ENCODE peak calls at places on chromosome 10, in four cellular contexts. S is choroid plexus epithelial cell, J is fibroblast of lung, R is A549. I is an unnamed sample.

GRCh38 chr10:123136806-123137642 is 1.3 kb downstream of the HMX3 start:
- DNase-seq in S (no peak), J (peak), R (peak), I (no peak)

GRCh38 chr10:96585726-96586418 is 940 bp downstream of the TM9SF3 start:
- DNase-seq in S (peak), J (peak), R (no peak), I (peak)

GRCh38 chr10:80909254-80909653 is 371.6 kb downstream of the SH2D4B start:
- DNase-seq in S (no peak), J (no peak), R (no peak), I (no peak)

GRCh38 chr10:20598590-20598989 is 298.5 kb downstream of the NEBL start:
- DNase-seq in S (peak), J (peak), R (peak), I (no peak)

GRCh38 chr10:60942604-60943269 is 1.2 kb downstream of the RHOBTB1 start:
- DNase-seq in S (peak), J (peak), R (peak), I (peak)

GRCh38 chr10:84191106-84191505 is 3.2 kb upstream of the CDHR1 start:
- DNase-seq in S (no peak), J (no peak), R (no peak), I (no peak)

GRCh38 chr10:125567529-125567928 is 115.4 kb downstream of the TEX36 start:
- DNase-seq in S (no peak), J (no peak), R (no peak), I (no peak)

GRCh38 chr10:73585223-73585784 is 5.8 kb downstream of the USP54 start:
- DNase-seq in S (peak), J (peak), R (no peak), I (no peak)

GRCh38 chr10:95809370-95810197 is 53.6 kb downstream of the ENTPD1 start:
- DNase-seq in S (no peak), J (no peak), R (no peak), I (no peak)

GRCh38 chr10:96995851-96996250 is 163.8 kb downstream of the LCOR start:
- DNase-seq in S (peak), J (peak), R (no peak), I (no peak)

GRCh38 chr10:8229153-8229552 is 174.7 kb downstream of the GATA3 start:
- DNase-seq in S (no peak), J (no peak), R (no peak), I (no peak)

GRCh38 chr10:28796606-28797512 is 119.5 kb downstream of the BAMBI start:
- DNase-seq in S (peak), J (peak), R (peak), I (no peak)

GRCh38 chr10:21501109-21501508 is 24.4 kb downstream of the SKIDA1 start:
- DNase-seq in S (no peak), J (no peak), R (no peak), I (no peak)

GRCh38 chr10:14705548-14706234 is 69.0 kb downstream of the FAM107B start:
- DNase-seq in S (no peak), J (no peak), R (no peak), I (no peak)

GRCh38 chr10:4450981-4451501 is 375.0 kb upstream of the AKR1E2 start:
- DNase-seq in S (peak), J (peak), R (no peak), I (peak)
- H3K4me3 ChIP-seq in S (no peak), J (no peak), R (no peak), I (peak)

DNA sequence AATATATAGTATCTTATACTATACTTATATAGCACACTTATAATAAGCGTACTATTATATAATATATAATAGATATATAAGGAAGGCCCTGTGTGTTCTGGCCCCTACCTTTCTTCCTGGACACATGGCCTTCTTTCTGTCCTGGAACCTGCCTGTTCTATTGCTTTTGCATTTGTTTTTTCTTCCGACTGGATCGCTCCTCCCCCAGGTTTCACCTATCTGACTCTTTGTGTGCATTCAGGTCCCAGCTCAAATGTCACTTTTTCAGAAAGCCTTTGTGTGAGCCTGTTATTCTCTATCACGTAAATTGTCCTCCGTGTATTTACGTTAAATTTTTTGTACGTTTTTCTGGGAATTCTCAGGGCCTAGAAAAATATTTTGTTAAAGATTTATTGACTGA is 2.9 kb upstream of the TRIM8 start:
- DNase-seq in S (no peak), J (no peak), R (no peak), I (no peak)
- H3K4me3 ChIP-seq in S (no peak), J (peak), R (peak), I (peak)

GRCh38 chr10:117540640-117541404 is 1.7 kb upstream of the EMX2 start:
- DNase-seq in S (no peak), J (no peak), R (no peak), I (no peak)
- H3K4me3 ChIP-seq in S (peak), J (no peak), R (no peak), I (no peak)

DNA sequence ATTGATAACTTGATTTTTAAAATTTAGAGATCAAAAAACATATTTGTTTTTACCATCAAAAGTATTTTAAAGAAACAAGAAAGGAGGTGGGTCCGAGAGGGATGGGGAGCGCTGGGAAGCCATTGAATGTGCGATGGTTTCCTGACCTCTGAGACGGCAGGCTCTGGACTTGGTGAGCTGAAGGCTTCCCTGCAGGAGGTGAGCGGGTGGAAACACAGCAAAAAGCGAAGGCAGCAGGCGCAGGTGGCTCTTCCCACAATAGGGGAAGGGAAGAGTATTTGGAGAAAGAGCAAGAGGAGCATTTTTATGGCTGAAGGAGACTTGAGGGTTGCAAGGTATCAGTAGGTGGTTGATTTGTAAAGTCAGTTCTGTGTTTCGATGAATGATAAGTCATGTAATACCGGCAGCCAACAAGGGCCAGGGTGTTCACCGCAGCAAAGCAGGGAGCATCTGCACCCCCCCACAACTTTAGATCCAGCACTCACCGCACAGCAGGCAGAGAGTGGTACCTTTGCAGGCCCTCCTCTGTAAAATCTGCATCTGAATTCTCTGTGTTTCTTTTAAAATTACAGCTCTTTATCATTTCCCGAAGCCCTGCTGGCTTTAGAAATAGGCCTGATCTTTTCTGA is 10.5 kb downstream of the C10orf53 start:
- DNase-seq in S (no peak), J (no peak), R (no peak), I (no peak)
- H3K4me3 ChIP-seq in S (no peak), J (no peak), R (no peak), I (no peak)

GRCh38 chr10:129101232-129101980 is 365.6 kb upstream of the MGMT start:
- DNase-seq in S (no peak), J (no peak), R (no peak), I (no peak)
- H3K4me3 ChIP-seq in S (no peak), J (no peak), R (no peak), I (no peak)

GRCh38 chr10:132420469-132421376 is 23.7 kb downstream of the PWWP2B start:
- DNase-seq in S (no peak), J (peak), R (peak), I (peak)

GRCh38 chr10:132422931-132423813 is 26.2 kb downstream of the PWWP2B start:
- DNase-seq in S (peak), J (peak), R (no peak), I (no peak)

GRCh38 chr10:132423966-132424847 is 27.2 kb downstream of the PWWP2B start:
- DNase-seq in S (no peak), J (no peak), R (no peak), I (no peak)

GRCh38 chr10:132421377-132422168 is 24.6 kb downstream of the PWWP2B start:
- DNase-seq in S (peak), J (peak), R (peak), I (peak)

GRCh38 chr10:132422169-132422691 is 25.2 kb downstream of the PWWP2B start:
- DNase-seq in S (peak), J (no peak), R (no peak), I (no peak)
- H3K4me3 ChIP-seq in S (no peak), J (no peak), R (no peak), I (peak)

DNA sequence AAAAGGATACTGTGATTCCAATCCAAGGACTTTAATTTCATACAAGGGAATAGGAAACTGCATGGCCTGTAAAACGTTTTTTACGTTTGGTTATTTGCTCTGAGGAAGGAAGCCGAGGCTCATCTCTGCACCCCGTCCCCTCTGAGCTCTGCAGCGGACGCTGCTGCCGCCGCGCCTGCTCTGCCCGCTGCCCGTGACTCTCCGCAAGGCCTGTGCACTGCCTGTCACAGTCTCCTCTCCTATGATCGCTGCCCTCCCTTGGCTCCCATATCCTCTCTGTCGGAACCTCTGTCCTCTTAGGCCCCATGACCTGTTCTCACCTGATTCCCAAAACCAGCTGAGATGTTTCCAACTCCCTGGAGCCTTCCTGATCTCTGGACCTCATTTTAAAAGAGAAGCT is 320.3 kb upstream of the ZNF32 start:
- DNase-seq in S (no peak), J (no peak), R (no peak), I (no peak)
- H3K4me3 ChIP-seq in S (no peak), J (no peak), R (no peak), I (no peak)

GRCh38 chr10:93993414-93993781 is 333 bp upstream of the PLCE1 start:
- DNase-seq in S (no peak), J (no peak), R (no peak), I (no peak)
- H3K4me3 ChIP-seq in S (peak), J (peak), R (peak), I (peak)

GRCh38 chr10:88949051-88949450 is 3.5 kb downstream of the ACTA2 start:
- DNase-seq in S (no peak), J (no peak), R (no peak), I (no peak)
- H3K4me3 ChIP-seq in S (no peak), J (no peak), R (no peak), I (no peak)